ENCODE peak calls at places on chromosome 6, in four cellular contexts. S, B, T and D are unnamed samples.

GRCh38 chr6:166633732-166634535 is 6.9 kb upstream of the RPS6KA2 start:
- DNase-seq in T (no peak), B (no peak), S (no peak), D (no peak)

GRCh38 chr6:11473008-11473740 is 64.4 kb upstream of the TMEM170B start:
- DNase-seq in S (no peak), B (no peak), T (no peak), D (no peak)

GRCh38 chr6:145252737-145253136 is 482.6 kb downstream of the EPM2A start:
- DNase-seq in S (no peak), B (no peak), T (no peak), D (no peak)

GRCh38 chr6:79313254-79313653 is 78.8 kb upstream of the HMGN3 start:
- DNase-seq in B (no peak), S (no peak), T (no peak), D (no peak)

GRCh38 chr6:158803733-158804143 is 15.4 kb downstream of the EZR start:
- DNase-seq in T (no peak), S (no peak), B (no peak), D (peak; percentile 68)

GRCh38 chr6:90286884-90287488 is 9.7 kb downstream of the BACH2 start:
- DNase-seq in B (peak; percentile 52), T (peak; percentile 60), S (no peak), D (peak; percentile 26)

GRCh38 chr6:144536079-144536478 is 250.9 kb downstream of the UTRN start:
- DNase-seq in B (no peak), S (no peak), T (no peak), D (no peak)

GRCh38 chr6:57173886-57174510 is 1.9 kb downstream of the BAG2 start:
- DNase-seq in S (no peak), B (no peak), T (no peak), D (no peak)

GRCh38 chr6:155351273-155352129 is 37.2 kb upstream of the TFB1M start:
- DNase-seq in T (no peak), S (no peak), B (no peak), D (no peak)

GRCh38 chr6:3328145-3328544 is 69.4 kb downstream of the PSMG4 start:
- DNase-seq in S (no peak), B (no peak), T (no peak), D (no peak)

GRCh38 chr6:133099573-133099972 is 141.6 kb upstream of the EYA4 start:
- DNase-seq in S (no peak), B (no peak), T (no peak), D (no peak)

GRCh38 chr6:32082951-32083350 is 26.2 kb downstream of the TNXB start:
- DNase-seq in T (no peak), S (no peak), B (no peak), D (no peak)

GRCh38 chr6:35552285-35552917 is 39.7 kb upstream of the TULP1 start:
- DNase-seq in S (peak; percentile 48), B (peak; percentile 67), T (peak; percentile 63), D (peak; percentile 56)

GRCh38 chr6:97040355-97040860 is 115.9 kb downstream of the KLHL32 start:
- DNase-seq in S (no peak), B (no peak), T (peak; percentile 45), D (no peak)